ENCODE peak calls at places on chromosomes 2 and 18, in six cellular contexts. E is brain microvascular endothelial cell, C is Karpas-422, Y is fibroblast of the aortic adventitia, B is GM23248, O is vagina. N is an unnamed sample.

GRCh38 chr2:241878007-241878970 is 8.8 kb downstream of the RTP5 start:
- DNase-seq in E (peak), C (peak), Y (peak), B (peak), O (no peak), N (peak)

GRCh38 chr18:61738042-61738441 is 154.8 kb downstream of the RNF152 start:
- DNase-seq in E (no peak), C (no peak), Y (no peak), B (no peak), O (no peak), N (no peak)

GRCh38 chr2:177355874-177356273 is 36.7 kb upstream of the AGPS start:
- DNase-seq in E (no peak), C (no peak), Y (peak), B (peak), O (no peak), N (peak)

GRCh38 chr18:62690416-62690815 is 24.9 kb upstream of the PHLPP1 start:
- DNase-seq in E (no peak), C (no peak), Y (no peak), B (no peak), O (no peak), N (no peak)

GRCh38 chr18:24368749-24369148 is 28.9 kb downstream of the OSBPL1A start:
- DNase-seq in E (no peak), C (no peak), Y (no peak), B (peak), O (no peak), N (peak)

GRCh38 chr2:101737478-101738240 is 40.2 kb downstream of the MAP4K4 start:
- DNase-seq in E (no peak), C (no peak), Y (peak), B (peak), O (no peak), N (peak)

GRCh38 chr2:10009811-10010781 is 33.3 kb upstream of the KLF11 start:
- DNase-seq in E (no peak), C (no peak), Y (peak), B (peak), O (no peak), N (no peak)

GRCh38 chr2:240179941-240180666 is 39.6 kb upstream of the OTOS start:
- DNase-seq in E (no peak), C (no peak), Y (no peak), B (no peak), O (no peak), N (peak)

GRCh38 chr2:140506606-140507005 is 1624.2 kb downstream of the LRP1B start:
- DNase-seq in E (peak), C (no peak), Y (peak), B (peak), O (no peak), N (peak)

GRCh38 chr18:1526996-1527395 is 622.3 kb downstream of the ADCYAP1 start:
- DNase-seq in E (no peak), C (no peak), Y (peak), B (no peak), O (no peak), N (no peak)

GRCh38 chr2:31354837-31355236 is 59.7 kb downstream of the XDH start:
- DNase-seq in E (no peak), C (peak), Y (peak), B (peak), O (no peak), N (peak)

GRCh38 chr2:190359896-190360376 is 16.5 kb downstream of the INPP1 start:
- DNase-seq in E (peak), C (no peak), Y (peak), B (peak), O (no peak), N (peak)

GRCh38 chr2:214395040-214395439 is 15.8 kb upstream of the VWC2L start:
- DNase-seq in E (no peak), C (no peak), Y (no peak), B (peak), O (no peak), N (peak)

GRCh38 chr18:36153203-36153602 is 23.5 kb downstream of the ELP2 start:
- DNase-seq in E (no peak), C (no peak), Y (peak), B (peak), O (no peak), N (no peak)

GRCh38 chr18:63376493-63377053 is 9.6 kb upstream of the KDSR start:
- DNase-seq in E (peak), C (no peak), Y (peak), B (peak), O (no peak), N (peak)

GRCh38 chr2:37550197-37550596 is 121.2 kb downstream of the CDC42EP3 start:
- DNase-seq in E (no peak), C (no peak), Y (no peak), B (no peak), O (no peak), N (no peak)

GRCh38 chr18:34493566-34494358 is 216.3 kb upstream of the DTNA start:
- DNase-seq in E (no peak), C (no peak), Y (no peak), B (peak), O (no peak), N (peak)

GRCh38 chr2:148927010-148927409 is 52.0 kb downstream of the KIF5C start:
- DNase-seq in E (no peak), C (peak), Y (no peak), B (no peak), O (no peak), N (no peak)

GRCh38 chr2:215896921-215897320 is 116.4 kb downstream of the MREG start:
- DNase-seq in E (no peak), C (no peak), Y (no peak), B (no peak), O (no peak), N (no peak)

GRCh38 chr18:48949606-48950535 is 894 bp downstream of the SMAD7 start:
- DNase-seq in E (no peak), C (peak), Y (no peak), B (peak), O (no peak), N (peak)

GRCh38 chr2:239246723-239247122 is 154.1 kb downstream of the HDAC4 start:
- DNase-seq in E (no peak), C (no peak), Y (no peak), B (no peak), O (no peak), N (peak)

GRCh38 chr2:25539141-25539540 is 134.2 kb downstream of the DTNB start:
- DNase-seq in E (no peak), C (no peak), Y (peak), B (peak), O (no peak), N (no peak)

GRCh38 chr2:46893231-46893943 is 22.2 kb downstream of the MCFD2 start:
- DNase-seq in E (no peak), C (no peak), Y (no peak), B (peak), O (no peak), N (peak)

GRCh38 chr2:64024259-64024949 is 5.2 kb upstream of the VPS54 start:
- DNase-seq in E (no peak), C (no peak), Y (no peak), B (no peak), O (no peak), N (no peak)

GRCh38 chr2:152693033-152693432 is 24.2 kb downstream of the PRPF40A start:
- DNase-seq in E (no peak), C (no peak), Y (no peak), B (no peak), O (no peak), N (no peak)

GRCh38 chr2:112023707-112024106 is 31.4 kb upstream of the TMEM87B start:
- DNase-seq in E (no peak), C (no peak), Y (no peak), B (no peak), O (no peak), N (no peak)

GRCh38 chr2:132668986-132669853 is 785 bp downstream of the LYPD1 start:
- DNase-seq in E (no peak), C (no peak), Y (peak), B (peak), O (no peak), N (no peak)

GRCh38 chr18:56433919-56434318 is 204.5 kb downstream of the TXNL1 start:
- DNase-seq in E (no peak), C (no peak), Y (no peak), B (no peak), O (no peak), N (no peak)

GRCh38 chr18:10230072-10230471 is 224.4 kb upstream of the APCDD1 start:
- DNase-seq in E (peak), C (peak), Y (peak), B (peak), O (no peak), N (peak)

DNA sequence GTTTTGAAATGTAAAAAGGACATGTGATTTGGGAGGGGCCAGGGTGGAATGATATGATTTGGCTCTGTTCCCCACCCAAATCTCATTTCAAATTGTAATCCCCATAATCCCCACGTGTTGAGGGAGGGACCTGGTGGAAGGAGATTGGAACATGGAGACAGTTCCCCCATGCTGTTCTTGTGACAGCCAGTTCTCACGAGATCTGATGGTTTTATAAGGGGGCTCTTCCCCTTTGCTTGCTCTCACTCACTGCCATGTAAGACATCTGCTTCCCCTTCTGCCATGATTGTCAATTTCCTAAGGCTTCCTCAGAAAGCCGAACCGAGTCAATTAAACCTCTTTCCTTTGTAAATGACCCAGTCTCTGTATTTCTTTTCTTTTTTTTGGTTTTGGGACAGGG is 39.2 kb downstream of the FECH start:
- DNase-seq in E (no peak), C (no peak), Y (no peak), B (no peak), O (no peak), N (no peak)
- H3K4me3 ChIP-seq in E (no peak), C (no peak), Y (no peak), B (no peak), O (no peak), N (no peak)

GRCh38 chr2:50345691-50346090 is 686.2 kb downstream of the NRXN1 start:
- DNase-seq in E (no peak), C (no peak), Y (no peak), B (no peak), O (no peak), N (no peak)

GRCh38 chr2:50346104-50346503 is 685.8 kb downstream of the NRXN1 start:
- DNase-seq in E (no peak), C (no peak), Y (no peak), B (no peak), O (no peak), N (no peak)

GRCh38 chr2:50346586-50347351 is 685.2 kb downstream of the NRXN1 start:
- DNase-seq in E (no peak), C (no peak), Y (no peak), B (no peak), O (no peak), N (no peak)

GRCh38 chr2:50344509-50345106 is 687.3 kb downstream of the NRXN1 start:
- DNase-seq in E (no peak), C (no peak), Y (no peak), B (no peak), O (no peak), N (no peak)

GRCh38 chr2:50347355-50348044 is 684.4 kb downstream of the NRXN1 start:
- DNase-seq in E (no peak), C (no peak), Y (no peak), B (peak), O (no peak), N (no peak)
- H3K4me3 ChIP-seq in E (peak), C (no peak), Y (no peak), B (no peak), O (no peak), N (no peak)

GRCh38 chr18:58416704-58417683 is 211.9 kb downstream of the ALPK2 start:
- DNase-seq in E (peak), C (no peak), Y (peak), B (peak), O (no peak), N (no peak)
- H3K4me3 ChIP-seq in E (no peak), C (no peak), Y (no peak), B (no peak), O (no peak), N (no peak)

DNA sequence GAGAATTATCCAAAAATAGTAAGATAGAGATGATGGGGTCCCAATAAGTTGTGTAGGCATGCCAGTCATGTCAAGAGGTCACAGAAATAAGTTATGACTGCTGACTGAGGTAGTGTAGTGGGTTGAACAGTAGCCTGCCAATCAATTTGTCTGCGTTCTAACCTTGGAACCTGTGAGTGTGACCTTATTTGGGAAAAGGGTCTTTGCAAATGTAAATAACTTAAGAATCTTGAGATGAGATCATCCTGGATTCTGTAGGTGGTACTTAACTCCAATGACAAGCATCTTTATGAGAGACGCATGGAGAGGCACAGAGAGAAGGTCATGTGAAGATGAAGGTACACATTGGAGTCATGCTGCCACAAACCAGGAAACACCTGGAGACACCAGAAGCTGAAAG is 31.0 kb downstream of the ACVR1 start:
- DNase-seq in E (no peak), C (no peak), Y (no peak), B (no peak), O (no peak), N (no peak)
- H3K4me3 ChIP-seq in E (no peak), C (no peak), Y (no peak), B (no peak), O (no peak), N (no peak)

GRCh38 chr2:120736955-120737801 is 1.5 kb downstream of the GLI2 start:
- DNase-seq in E (peak), C (no peak), Y (peak), B (peak), O (peak), N (peak)
- H3K4me3 ChIP-seq in E (peak), C (no peak), Y (peak), B (peak), O (peak), N (peak)

GRCh38 chr2:217978536-217979150 is 24.2 kb downstream of the TNS1 start:
- DNase-seq in E (no peak), C (no peak), Y (no peak), B (no peak), O (no peak), N (no peak)
- H3K4me3 ChIP-seq in E (peak), C (no peak), Y (no peak), B (no peak), O (peak), N (no peak)

N was measured in epithelial cell of esophagus.